ENCODE peak calls at places on chromosome 4, in eight cellular contexts. R is occipital lobe, M is HFFc6, N is NCI-H345, G is astrocyte of the spinal cord, U is T-helper 1 cell, L is cardiac fibroblast, X is iris pigment epithelial cell. J is an unnamed sample.

GRCh38 chr4:1948892-1949436 is 59.8 kb downstream of the NELFA start:
- DNase-seq in R (no peak), M (no peak), N (no peak), G (no peak), U (no peak), L (no peak), X (no peak), J (no peak)

GRCh38 chr4:123235431-123235830 is 161.2 kb upstream of the SPRY1 start:
- DNase-seq in R (no peak), M (peak), N (no peak), G (peak), U (no peak), L (peak), X (peak), J (peak)

GRCh38 chr4:177726111-177726510 is 283.9 kb upstream of the AGA start:
- DNase-seq in R (no peak), M (no peak), N (no peak), G (peak), U (no peak), L (peak), X (peak), J (peak)

GRCh38 chr4:2933566-2934076 is 29.6 kb downstream of the NOP14 start:
- DNase-seq in R (no peak), M (no peak), N (no peak), G (no peak), U (no peak), L (no peak), X (no peak), J (no peak)

GRCh38 chr4:1191621-1192020 is 19.2 kb upstream of the SPON2 start:
- DNase-seq in R (no peak), M (no peak), N (no peak), G (no peak), U (no peak), L (no peak), X (no peak), J (no peak)

GRCh38 chr4:155079866-155080265 is 128.6 kb upstream of the NPY2R start:
- DNase-seq in R (no peak), M (no peak), N (no peak), G (peak), U (no peak), L (peak), X (peak), J (peak)

GRCh38 chr4:55754754-55755350 is 64.7 kb upstream of the EXOC1L start:
- DNase-seq in R (no peak), M (no peak), N (no peak), G (peak), U (no peak), L (peak), X (peak), J (peak)

GRCh38 chr4:140637836-140638235 is 69.1 kb upstream of the UCP1 start:
- DNase-seq in R (no peak), M (peak), N (peak), G (no peak), U (peak), L (peak), X (peak), J (peak)

GRCh38 chr4:41060352-41061318 is 153.7 kb downstream of the APBB2 start:
- DNase-seq in R (no peak), M (peak), N (no peak), G (no peak), U (no peak), L (peak), X (no peak), J (no peak)

GRCh38 chr4:113835005-113835404 is 73.5 kb upstream of the CAMK2D start:
- DNase-seq in R (no peak), M (peak), N (no peak), G (peak), U (no peak), L (peak), X (peak), J (peak)

GRCh38 chr4:102778720-102779119 is 18.0 kb upstream of the MANBA start:
- DNase-seq in R (no peak), M (no peak), N (no peak), G (no peak), U (no peak), L (no peak), X (no peak), J (no peak)

GRCh38 chr4:15145709-15146108 is 143.4 kb downstream of the CPEB2 start:
- DNase-seq in R (no peak), M (no peak), N (peak), G (no peak), U (no peak), L (no peak), X (no peak), J (no peak)

GRCh38 chr4:109079177-109079576 is 223.3 kb downstream of the COL25A1 start:
- DNase-seq in R (no peak), M (peak), N (no peak), G (no peak), U (no peak), L (peak), X (peak), J (peak)

GRCh38 chr4:48129307-48130014 is 4.6 kb downstream of the TXK start:
- DNase-seq in R (no peak), M (no peak), N (no peak), G (no peak), U (no peak), L (no peak), X (no peak), J (no peak)

GRCh38 chr4:31193516-31193915 is 473.3 kb downstream of the PCDH7 start:
- DNase-seq in R (no peak), M (no peak), N (peak), G (no peak), U (no peak), L (no peak), X (no peak), J (no peak)

GRCh38 chr4:84050014-84050413 is 449.1 kb downstream of the NKX6-1 start:
- DNase-seq in R (no peak), M (no peak), N (no peak), G (no peak), U (no peak), L (no peak), X (no peak), J (no peak)

GRCh38 chr4:102787944-102788343 is 27.2 kb upstream of the MANBA start:
- DNase-seq in R (no peak), M (no peak), N (no peak), G (no peak), U (no peak), L (no peak), X (no peak), J (no peak)

GRCh38 chr4:1244081-1244977 is 4.6 kb downstream of the CTBP1 start:
- DNase-seq in R (no peak), M (no peak), N (no peak), G (no peak), U (no peak), L (no peak), X (no peak), J (no peak)

GRCh38 chr4:169272265-169272886 is 1.6 kb upstream of the SH3RF1 start:
- DNase-seq in R (no peak), M (peak), N (no peak), G (peak), U (no peak), L (peak), X (peak), J (peak)

GRCh38 chr4:184471872-184472539 is 2.3 kb downstream of the IRF2 start:
- DNase-seq in R (no peak), M (peak), N (peak), G (peak), U (no peak), L (no peak), X (peak), J (peak)

GRCh38 chr4:138669479-138670165 is 346.0 kb upstream of the NOCT start:
- DNase-seq in R (no peak), M (peak), N (no peak), G (peak), U (no peak), L (peak), X (peak), J (peak)

GRCh38 chr4:56976878-56977320 is 507 bp downstream of the NOA1 start:
- DNase-seq in R (no peak), M (no peak), N (peak), G (no peak), U (peak), L (no peak), X (peak), J (peak)

GRCh38 chr4:13544556-13545393 is 467 bp upstream of the NKX3-2 start:
- DNase-seq in R (no peak), M (peak), N (peak), G (peak), U (no peak), L (peak), X (peak), J (peak)

GRCh38 chr4:88143504-88143903 is 14.9 kb downstream of the ABCG2 start:
- DNase-seq in R (no peak), M (peak), N (no peak), G (peak), U (no peak), L (peak), X (peak), J (peak)

GRCh38 chr4:20883231-20883630 is 183.0 kb downstream of the PACRGL start:
- DNase-seq in R (no peak), M (no peak), N (no peak), G (no peak), U (no peak), L (no peak), X (no peak), J (no peak)

GRCh38 chr4:67366341-67366861 is 178.9 kb downstream of the CENPC start:
- DNase-seq in R (no peak), M (no peak), N (no peak), G (peak), U (no peak), L (no peak), X (peak), J (no peak)

GRCh38 chr4:137531951-137532868 is at the start of gene PCDH18:
- DNase-seq in R (peak), M (peak), N (peak), G (peak), U (peak), L (peak), X (peak), J (peak)

GRCh38 chr4:2787230-2788100 is 5.4 kb upstream of the SH3BP2 start:
- DNase-seq in R (no peak), M (no peak), N (no peak), G (no peak), U (peak), L (no peak), X (no peak), J (no peak)

GRCh38 chr4:11367371-11367770 is 61.3 kb downstream of the HS3ST1 start:
- DNase-seq in R (peak), M (no peak), N (peak), G (peak), U (no peak), L (peak), X (peak), J (peak)

GRCh38 chr4:73434311-73434710 is 1.7 kb upstream of the AFP start:
- DNase-seq in R (no peak), M (peak), N (no peak), G (no peak), U (no peak), L (peak), X (peak), J (peak)

GRCh38 chr4:189092596-189092995 is 848.1 kb upstream of the FRG1 start:
- DNase-seq in R (no peak), M (no peak), N (no peak), G (peak), U (no peak), L (peak), X (peak), J (peak)

GRCh38 chr4:11614426-11614825 is 185.7 kb upstream of the HS3ST1 start:
- DNase-seq in R (no peak), M (no peak), N (no peak), G (peak), U (no peak), L (peak), X (peak), J (peak)

GRCh38 chr4:25351777-25352421 is 25.2 kb upstream of the ANAPC4 start:
- DNase-seq in R (no peak), M (peak), N (no peak), G (peak), U (no peak), L (peak), X (peak), J (peak)

GRCh38 chr4:52617467-52618017 is 41.6 kb downstream of the USP46 start:
- DNase-seq in R (no peak), M (no peak), N (no peak), G (peak), U (no peak), L (no peak), X (no peak), J (no peak)

GRCh38 chr4:137934921-137935320 is 307.2 kb downstream of the SLC7A11 start:
- DNase-seq in R (no peak), M (no peak), N (no peak), G (no peak), U (no peak), L (no peak), X (no peak), J (no peak)

J was measured in choroid plexus epithelial cell.